ENCODE peak calls at places on chromosomes 4 and X, in ten cellular contexts. C is naive B cell; I is BE2C; K is NCI-H1105; W is T-helper 1 cell; B is pons; Z is lower lobe of right lung; L is stimulated activated CD8-positive, alpha-beta memory T cell treated with anti-CD3 and anti-CD28 coated beads, Interleukin-15, amount 100 ng/mL, for 24 hours; E is AML-193; H is stimulated activated CD4-positive, alpha-beta T cell treated with anti-CD3 and anti-CD28 coated beads, TNF-alpha, amount 100 ng/mL, for 4 hours. D is an unnamed sample.

GRCh38 chr4:2768921-2769336 is 12.8 kb upstream of the TNIP2 start:
- DNase-seq in C (no peak), I (peak; percentile 59), K (no peak), W (no peak), B (no peak), Z (peak; percentile 25), L (no peak), E (no peak), H (no peak), D (no peak)

GRCh38 chrX:136318895-136319597 is 18.3 kb downstream of the ADGRG4 start:
- DNase-seq in C (no peak), I (no peak), K (peak; percentile 43), W (no peak), B (no peak), Z (no peak), L (no peak), E (no peak), H (no peak), D (no peak)

GRCh38 chr4:109977854-109978501 is 65.3 kb downstream of the EGF start:
- DNase-seq in C (no peak), I (no peak), K (no peak), W (no peak), B (peak; percentile 48), Z (no peak), L (no peak), E (peak; percentile 52), H (no peak), D (peak; percentile 66)

GRCh38 chrX:18194688-18195087 is 26.0 kb downstream of the BEND2 start:
- DNase-seq in C (no peak), I (no peak), K (no peak), W (no peak), B (no peak), Z (no peak), L (no peak), E (no peak), H (no peak), D (no peak)

GRCh38 chrX:120522820-120523219 is 37.9 kb downstream of the CUL4B start:
- DNase-seq in C (no peak), I (no peak), K (no peak), W (no peak), B (no peak), Z (no peak), L (no peak), E (no peak), H (no peak), D (no peak)

GRCh38 chr4:183798921-183799307 is 106.2 kb upstream of the STOX2 start:
- DNase-seq in C (no peak), I (no peak), K (no peak), W (no peak), B (no peak), Z (no peak), L (no peak), E (no peak), H (no peak), D (no peak)

GRCh38 chrX:45619290-45619689 is 418.6 kb upstream of the DIPK2B start:
- DNase-seq in C (no peak), I (no peak), K (no peak), W (no peak), B (no peak), Z (no peak), L (no peak), E (no peak), H (no peak), D (peak; percentile 45)

GRCh38 chr4:70902577-70903281 is 560 bp downstream of the MOB1B start:
- DNase-seq in C (no peak), I (peak; percentile 49), K (peak; percentile 34), W (peak; percentile 9), B (peak; percentile 44), Z (no peak), L (no peak), E (no peak), H (peak; percentile 2), D (no peak)

GRCh38 chr4:7661066-7661748 is 226.5 kb upstream of the PSAPL1 start:
- DNase-seq in C (no peak), I (no peak), K (no peak), W (no peak), B (no peak), Z (no peak), L (no peak), E (no peak), H (no peak), D (no peak)

D was measured in lung microvascular endothelial cell.